ENCODE peak calls at places on chromosomes 16 and 17, in nine cellular contexts. One of them, this sample, is unnamed.

GRCh38 chr17:59513934-59514841 is 51.2 kb upstream of the DHX40 start:
- DNase-seq in prostate gland: peak; percentile 63
- DNase-seq in breast epithelium: peak; percentile 55
- DNase-seq in lower lobe of right lung: peak; percentile 94
- DNase-seq in BJ: no peak
- DNase-seq in mammary epithelial cell: peak; percentile 43
- DNase-seq in neural progenitor cell: peak; percentile 42
- DNase-seq in OCI-LY7: no peak
- DNase-seq in uterus: peak; percentile 48
- DNase-seq in this sample: peak; percentile 85

GRCh38 chr16:57422026-57422944 is 17.7 kb downstream of the CCL17 start:
- DNase-seq in prostate gland: peak; percentile 51
- DNase-seq in breast epithelium: no peak
- DNase-seq in lower lobe of right lung: no peak
- DNase-seq in BJ: no peak
- DNase-seq in mammary epithelial cell: peak; percentile 33
- DNase-seq in neural progenitor cell: peak; percentile 58
- DNase-seq in OCI-LY7: peak; percentile 23
- DNase-seq in uterus: peak; percentile 55
- DNase-seq in this sample: peak; percentile 45

GRCh38 chr16:76114681-76115080 is 162.5 kb upstream of the CNTNAP4 start:
- DNase-seq in prostate gland: no peak
- DNase-seq in breast epithelium: no peak
- DNase-seq in lower lobe of right lung: no peak
- DNase-seq in BJ: no peak
- DNase-seq in mammary epithelial cell: no peak
- DNase-seq in neural progenitor cell: no peak
- DNase-seq in OCI-LY7: no peak
- DNase-seq in uterus: no peak
- DNase-seq in this sample: no peak

GRCh38 chr17:57949649-57950048 is 5.6 kb downstream of the CUEDC1 start:
- DNase-seq in prostate gland: no peak
- DNase-seq in breast epithelium: no peak
- DNase-seq in lower lobe of right lung: peak; percentile 77
- DNase-seq in BJ: no peak
- DNase-seq in mammary epithelial cell: peak; percentile 40
- DNase-seq in neural progenitor cell: no peak
- DNase-seq in OCI-LY7: no peak
- DNase-seq in uterus: no peak
- DNase-seq in this sample: no peak

GRCh38 chr16:959232-960040 is 11.3 kb downstream of the LMF1 start:
- DNase-seq in prostate gland: no peak
- DNase-seq in breast epithelium: no peak
- DNase-seq in lower lobe of right lung: no peak
- DNase-seq in BJ: no peak
- DNase-seq in mammary epithelial cell: no peak
- DNase-seq in neural progenitor cell: no peak
- DNase-seq in OCI-LY7: no peak
- DNase-seq in uterus: no peak
- DNase-seq in this sample: no peak

GRCh38 chr17:16516594-16517018 is 24.6 kb upstream of the LRRC75A start:
- DNase-seq in prostate gland: no peak
- DNase-seq in breast epithelium: no peak
- DNase-seq in lower lobe of right lung: no peak
- DNase-seq in BJ: peak; percentile 23
- DNase-seq in mammary epithelial cell: peak; percentile 46
- DNase-seq in neural progenitor cell: peak; percentile 54
- DNase-seq in OCI-LY7: no peak
- DNase-seq in uterus: peak; percentile 71
- DNase-seq in this sample: peak; percentile 43

GRCh38 chr16:82439678-82440293 is 187.0 kb upstream of the CDH13 start:
- DNase-seq in prostate gland: no peak
- DNase-seq in breast epithelium: no peak
- DNase-seq in lower lobe of right lung: no peak
- DNase-seq in BJ: no peak
- DNase-seq in mammary epithelial cell: no peak
- DNase-seq in neural progenitor cell: peak; percentile 35
- DNase-seq in OCI-LY7: peak; percentile 11
- DNase-seq in uterus: no peak
- DNase-seq in this sample: no peak

GRCh38 chr17:1639549-1639948 is 6.0 kb downstream of the SCARF1 start:
- DNase-seq in prostate gland: no peak
- DNase-seq in breast epithelium: no peak
- DNase-seq in lower lobe of right lung: peak; percentile 83
- DNase-seq in BJ: no peak
- DNase-seq in mammary epithelial cell: no peak
- DNase-seq in neural progenitor cell: peak; percentile 64
- DNase-seq in OCI-LY7: no peak
- DNase-seq in uterus: no peak
- DNase-seq in this sample: no peak

GRCh38 chr16:67372664-67373063 is 20.6 kb downstream of the TPPP3 start:
- DNase-seq in prostate gland: no peak
- DNase-seq in breast epithelium: no peak
- DNase-seq in lower lobe of right lung: no peak
- DNase-seq in BJ: no peak
- DNase-seq in mammary epithelial cell: no peak
- DNase-seq in neural progenitor cell: no peak
- DNase-seq in OCI-LY7: peak; percentile 16
- DNase-seq in uterus: no peak
- DNase-seq in this sample: peak; percentile 24

GRCh38 chr16:23195415-23195978 is 13.0 kb downstream of the SCNN1G start:
- DNase-seq in prostate gland: no peak
- DNase-seq in breast epithelium: no peak
- DNase-seq in lower lobe of right lung: no peak
- DNase-seq in BJ: no peak
- DNase-seq in mammary epithelial cell: no peak
- DNase-seq in neural progenitor cell: no peak
- DNase-seq in OCI-LY7: no peak
- DNase-seq in uterus: no peak
- DNase-seq in this sample: no peak

DNA sequence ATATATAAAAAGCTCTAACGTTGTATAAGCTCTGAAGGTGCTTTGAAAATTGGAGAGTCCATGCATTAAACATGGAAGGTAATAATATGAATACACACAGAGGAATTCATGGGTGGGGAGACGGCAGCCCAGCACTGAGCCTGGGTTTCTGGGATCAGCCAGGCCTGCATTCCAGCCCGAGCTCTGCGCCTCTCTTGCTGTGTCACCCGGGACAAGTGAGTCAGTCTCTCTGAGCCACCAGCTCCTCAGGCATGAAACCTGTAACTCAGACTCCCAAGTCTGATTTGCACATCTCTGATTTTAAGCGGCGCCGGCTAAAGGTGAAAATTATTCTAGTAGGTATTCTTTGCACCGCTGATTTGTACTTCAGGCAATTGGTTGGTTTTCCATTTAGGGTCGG is 238.8 kb downstream of the MRTFB start:
- DNase-seq in prostate gland: no peak
- DNase-seq in breast epithelium: no peak
- DNase-seq in lower lobe of right lung: no peak
- DNase-seq in BJ: no peak
- DNase-seq in mammary epithelial cell: peak; percentile 86
- DNase-seq in neural progenitor cell: no peak
- DNase-seq in OCI-LY7: no peak
- DNase-seq in uterus: no peak
- DNase-seq in this sample: no peak
- H3K4me3 ChIP-seq in prostate gland: no peak overlapping the region
- H3K4me3 ChIP-seq in breast epithelium: no peak overlapping the region
- H3K4me3 ChIP-seq in lower lobe of right lung: no peak overlapping the region
- H3K4me3 ChIP-seq in BJ: no peak overlapping the region
- H3K4me3 ChIP-seq in mammary epithelial cell: no peak overlapping the region
- H3K4me3 ChIP-seq in neural progenitor cell: no peak overlapping the region
- H3K4me3 ChIP-seq in OCI-LY7: peak overlapping the region; percentile 99
- H3K4me3 ChIP-seq in uterus: no peak overlapping the region
- H3K4me3 ChIP-seq in this sample: no peak overlapping the region

DNA sequence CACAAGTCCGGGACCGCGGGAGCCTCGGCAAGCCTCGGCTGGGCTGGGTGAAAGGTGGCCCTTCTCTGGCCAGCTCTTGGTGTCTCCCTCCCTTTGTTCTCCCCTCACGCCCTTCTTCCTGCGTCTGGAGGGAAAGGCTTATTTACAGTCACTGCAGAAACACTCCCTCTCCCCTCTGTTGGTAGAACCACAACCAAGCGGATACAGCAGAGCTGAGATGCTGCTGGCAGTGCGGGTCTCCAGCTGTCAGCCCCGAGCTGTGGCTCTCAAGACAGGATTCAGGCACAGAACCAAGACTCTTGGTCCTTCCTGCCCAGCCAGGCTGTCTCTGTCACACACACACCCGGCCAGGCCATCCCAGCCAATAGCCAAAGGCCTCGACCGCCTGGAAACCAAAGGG is 133.3 kb downstream of the ENGASE start:
- DNase-seq in prostate gland: no peak
- DNase-seq in breast epithelium: no peak
- DNase-seq in lower lobe of right lung: no peak
- DNase-seq in BJ: no peak
- DNase-seq in mammary epithelial cell: no peak
- DNase-seq in neural progenitor cell: peak; percentile 28
- DNase-seq in OCI-LY7: no peak
- DNase-seq in uterus: no peak
- DNase-seq in this sample: no peak
- TF ChIP-seq CTCF in prostate gland: no peak
- TF ChIP-seq CTCF in breast epithelium: no peak
- TF ChIP-seq CTCF in lower lobe of right lung: no peak
- TF ChIP-seq CTCF in BJ: no peak
- TF ChIP-seq CTCF in mammary epithelial cell: no peak
- TF ChIP-seq CTCF in neural progenitor cell: no peak
- TF ChIP-seq CTCF in OCI-LY7: no peak
- TF ChIP-seq CTCF in uterus: no peak
- TF ChIP-seq CTCF in this sample: no peak

GRCh38 chr16:11155284-11155806 is 100.7 kb downstream of the SOCS1 start:
- DNase-seq in prostate gland: no peak
- DNase-seq in breast epithelium: no peak
- DNase-seq in lower lobe of right lung: no peak
- DNase-seq in BJ: peak; percentile 35
- DNase-seq in mammary epithelial cell: peak; percentile 66
- DNase-seq in neural progenitor cell: no peak
- DNase-seq in OCI-LY7: no peak
- DNase-seq in uterus: no peak
- DNase-seq in this sample: peak; percentile 9
- H3K4me3 ChIP-seq in prostate gland: no peak overlapping the region
- H3K4me3 ChIP-seq in breast epithelium: no peak overlapping the region
- H3K4me3 ChIP-seq in lower lobe of right lung: no peak overlapping the region
- H3K4me3 ChIP-seq in BJ: no peak overlapping the region
- H3K4me3 ChIP-seq in mammary epithelial cell: no peak overlapping the region
- H3K4me3 ChIP-seq in neural progenitor cell: no peak overlapping the region
- H3K4me3 ChIP-seq in OCI-LY7: no peak overlapping the region
- H3K4me3 ChIP-seq in uterus: no peak overlapping the region
- H3K4me3 ChIP-seq in this sample: no peak overlapping the region

GRCh38 chr17:12546983-12547382 is 118.7 kb upstream of the MYOCD start:
- DNase-seq in prostate gland: no peak
- DNase-seq in breast epithelium: no peak
- DNase-seq in lower lobe of right lung: no peak
- DNase-seq in BJ: no peak
- DNase-seq in mammary epithelial cell: no peak
- DNase-seq in neural progenitor cell: no peak
- DNase-seq in OCI-LY7: no peak
- DNase-seq in uterus: no peak
- DNase-seq in this sample: no peak
- TF ChIP-seq CTCF in prostate gland: no peak
- TF ChIP-seq CTCF in breast epithelium: no peak
- TF ChIP-seq CTCF in lower lobe of right lung: no peak
- TF ChIP-seq CTCF in BJ: no peak
- TF ChIP-seq CTCF in mammary epithelial cell: no peak
- TF ChIP-seq CTCF in neural progenitor cell: no peak
- TF ChIP-seq CTCF in OCI-LY7: no peak
- TF ChIP-seq CTCF in uterus: no peak
- TF ChIP-seq CTCF in this sample: no peak

GRCh38 chr17:64005734-64006167 is 7.6 kb downstream of the PRR29 start:
- DNase-seq in prostate gland: no peak
- DNase-seq in breast epithelium: no peak
- DNase-seq in lower lobe of right lung: peak; percentile 64
- DNase-seq in BJ: no peak
- DNase-seq in mammary epithelial cell: no peak
- DNase-seq in neural progenitor cell: no peak
- DNase-seq in OCI-LY7: no peak
- DNase-seq in uterus: peak; percentile 26
- DNase-seq in this sample: no peak
- H3K4me3 ChIP-seq in prostate gland: no peak overlapping the region
- H3K4me3 ChIP-seq in breast epithelium: peak overlapping the region; percentile 23
- H3K4me3 ChIP-seq in lower lobe of right lung: peak overlapping the region; percentile 48
- H3K4me3 ChIP-seq in BJ: no peak overlapping the region
- H3K4me3 ChIP-seq in mammary epithelial cell: no peak overlapping the region
- H3K4me3 ChIP-seq in neural progenitor cell: no peak overlapping the region
- H3K4me3 ChIP-seq in OCI-LY7: no peak overlapping the region
- H3K4me3 ChIP-seq in uterus: no peak overlapping the region
- H3K4me3 ChIP-seq in this sample: no peak overlapping the region

This sample was measured in astrocyte of the cerebellum.